ENCODE peak calls at places on chromosomes 3 and 15, in ten cellular contexts. F is GM06990; E is cardiac fibroblast; Z is amygdala; O is amniotic stem cell; T is naive thymus-derived CD4-positive, alpha-beta T cell; S is left ventricle myocardium superior; K is tibial artery; V is heart left ventricle; U is foreskin fibroblast. J is an unnamed sample.

GRCh38 chr3:100106094-100106493 is 8.2 kb downstream of the FILIP1L start:
- DNase-seq in S (no peak), F (no peak), Z (no peak), O (no peak), E (no peak), T (no peak), K (no peak), U (no peak), V (no peak), J (no peak)

GRCh38 chr3:10702961-10703740 is 112.9 kb upstream of the SLC6A11 start:
- DNase-seq in V (no peak), E (no peak), T (no peak), F (no peak), S (no peak), K (no peak), O (no peak), Z (no peak), U (no peak), J (no peak)

GRCh38 chr15:25378501-25378901 is 60.3 kb downstream of the UBE3A start:
- DNase-seq in Z (no peak), T (no peak), O (no peak), V (no peak), E (no peak), S (no peak), F (peak), K (no peak), U (no peak), J (no peak)

GRCh38 chr3:170977911-170978310 is 48.6 kb downstream of the SLC2A2 start:
- DNase-seq in S (no peak), O (no peak), K (no peak), V (no peak), Z (no peak), E (peak), T (no peak), U (peak), F (no peak), J (peak)

GRCh38 chr3:124920718-124921117 is 13.8 kb downstream of the MUC13 start:
- DNase-seq in V (peak), O (no peak), E (no peak), K (no peak), T (no peak), U (no peak), Z (peak), S (peak), F (no peak), J (no peak)

GRCh38 chr3:69097407-69098086 is 12.8 kb downstream of the ARL6IP5 start:
- DNase-seq in T (no peak), V (no peak), E (no peak), F (no peak), S (no peak), Z (no peak), U (no peak), O (no peak), K (no peak), J (no peak)

GRCh38 chr3:46671541-46672348 is 21.7 kb downstream of the ALS2CL start:
- DNase-seq in Z (no peak), U (no peak), O (no peak), E (no peak), V (peak), K (peak), T (peak), S (peak), F (no peak), J (no peak)

GRCh38 chr15:57507111-57507510 is 84.6 kb upstream of the MYZAP start:
- DNase-seq in T (no peak), U (no peak), E (no peak), Z (no peak), O (no peak), F (no peak), S (no peak), K (no peak), V (no peak), J (no peak)

GRCh38 chr3:48595526-48596121 is 495 bp upstream of the COL7A1 start:
- DNase-seq in V (peak), F (no peak), S (peak), Z (no peak), E (peak), O (peak), K (no peak), U (peak), T (no peak), J (peak)

GRCh38 chr15:70799667-70800450 is 36.5 kb upstream of the UACA start:
- DNase-seq in T (no peak), V (peak), Z (no peak), F (no peak), U (peak), K (peak), O (peak), E (peak), S (no peak), J (peak)

GRCh38 chr3:12716605-12717121 is 42.4 kb downstream of the TMEM40 start:
- DNase-seq in V (no peak), Z (no peak), K (no peak), E (peak), T (no peak), O (no peak), S (no peak), F (no peak), U (no peak), J (peak)

GRCh38 chr15:62904511-62904910 is 138.0 kb upstream of the TPM1 start:
- DNase-seq in U (no peak), F (no peak), E (no peak), S (no peak), K (no peak), T (no peak), O (no peak), Z (no peak), V (no peak), J (no peak)

GRCh38 chr3:62379206-62379834 is 6.0 kb upstream of the FEZF2 start:
- DNase-seq in T (no peak), O (no peak), V (no peak), K (no peak), F (no peak), U (no peak), S (no peak), Z (no peak), E (no peak), J (no peak)

GRCh38 chr3:196268270-196269163 is 19.0 kb downstream of the PCYT1A start:
- DNase-seq in F (no peak), E (peak), O (no peak), K (no peak), T (no peak), Z (no peak), V (peak), U (peak), S (no peak), J (peak)

GRCh38 chr3:68876112-68876713 is 56.1 kb downstream of the TAFA4 start:
- DNase-seq in Z (peak), V (no peak), E (peak), S (no peak), K (no peak), O (peak), F (no peak), T (no peak), U (peak), J (peak)

GRCh38 chr3:141876381-141876890 is at the start of gene ATP1B3:
- DNase-seq in Z (peak), E (peak), T (peak), U (peak), V (peak), O (peak), F (peak), S (peak), K (peak), J (peak)

GRCh38 chr15:65336767-65337435 is 32.4 kb downstream of the RNU5B-1 start:
- DNase-seq in T (no peak), V (no peak), K (no peak), Z (no peak), U (no peak), O (no peak), S (no peak), E (no peak), F (no peak), J (no peak)

GRCh38 chr15:24772709-24773373 is 97.3 kb downstream of the NPAP1 start:
- DNase-seq in V (peak), S (peak), E (peak), Z (peak), K (peak), O (peak), U (peak), T (peak), F (peak), J (peak)

GRCh38 chr3:14143826-14144225 is 19.0 kb downstream of the TMEM43 start:
- DNase-seq in T (no peak), V (no peak), E (peak), F (no peak), K (peak), S (no peak), O (peak), Z (no peak), U (peak), J (peak)

GRCh38 chr3:16923112-16923511 is 38.4 kb downstream of the PLCL2 start:
- DNase-seq in K (no peak), Z (no peak), S (no peak), U (no peak), F (no peak), T (no peak), V (no peak), O (no peak), E (no peak), J (no peak)

GRCh38 chr3:125587039-125587664 is 8.1 kb downstream of the OSBPL11 start:
- DNase-seq in V (no peak), Z (no peak), S (no peak), F (no peak), K (no peak), O (no peak), U (no peak), E (peak), T (no peak), J (no peak)

GRCh38 chr15:46636220-46636619 is 1001.4 kb downstream of the SQOR start:
- DNase-seq in O (no peak), T (no peak), U (no peak), V (no peak), E (no peak), F (no peak), K (no peak), Z (no peak), S (no peak), J (no peak)

GRCh38 chr3:196072313-196072712 is 9.6 kb downstream of the TFRC start:
- DNase-seq in K (no peak), S (no peak), Z (no peak), U (no peak), O (no peak), T (no peak), V (no peak), F (no peak), E (no peak), J (no peak)

J was measured in AG10803.